ENCODE peak calls at places on chromosomes 7 and 10, in nine cellular contexts. K, T, R, M, S, Y, F, X and N are unnamed samples.

GRCh38 chr10:3224241-3224640 is 51.7 kb upstream of the PITRM1 start:
- DNase-seq in T (no peak), R (no peak), Y (no peak), M (no peak), F (no peak), K (no peak), S (no peak), X (no peak), N (no peak)

GRCh38 chr10:121325490-121326231 is 272.6 kb downstream of the FGFR2 start:
- DNase-seq in S (no peak), F (no peak), R (no peak), M (no peak), Y (no peak), K (no peak), T (no peak), X (peak; percentile 94), N (no peak)

GRCh38 chr7:13742719-13743640 is 246.5 kb downstream of the ETV1 start:
- DNase-seq in M (peak; percentile 29), X (peak; percentile 33), T (no peak), Y (no peak), R (no peak), S (peak; percentile 30), K (no peak), F (peak; percentile 21), N (peak; percentile 32)

GRCh38 chr10:86078639-86079035 is 288.0 kb downstream of the GRID1 start:
- DNase-seq in T (no peak), S (peak; percentile 13), R (no peak), F (no peak), Y (peak; percentile 56), M (no peak), X (no peak), K (no peak), N (no peak)

GRCh38 chr7:44280993-44281721 is 44.2 kb downstream of the CAMK2B start:
- DNase-seq in K (peak; percentile 34), F (peak; percentile 0), T (peak; percentile 36), M (peak; percentile 9), Y (peak; percentile 56), R (no peak), S (no peak), X (no peak), N (no peak)

GRCh38 chr10:74855027-74855426 is 28.6 kb downstream of the KAT6B start:
- DNase-seq in S (peak; percentile 46), R (no peak), F (peak; percentile 44), Y (no peak), T (peak; percentile 38), X (no peak), M (no peak), K (peak; percentile 27), N (no peak)

GRCh38 chr10:133060466-133060865 is 27.3 kb upstream of the ADGRA1 start:
- DNase-seq in F (no peak), T (no peak), X (no peak), R (no peak), S (no peak), K (no peak), Y (no peak), M (no peak), N (no peak)

GRCh38 chr7:628041-628763 is 98.3 kb upstream of the DNAAF5 start:
- DNase-seq in M (no peak), F (no peak), T (no peak), Y (peak; percentile 55), X (no peak), R (no peak), S (no peak), K (no peak), N (no peak)

GRCh38 chr7:50304911-50305621 is 550 bp downstream of the IKZF1 start:
- DNase-seq in Y (peak; percentile 90), K (no peak), S (no peak), X (no peak), F (no peak), R (no peak), T (no peak), M (no peak), N (no peak)

GRCh38 chr10:72913287-72913686 is 19.7 kb downstream of the OIT3 start:
- DNase-seq in M (no peak), R (no peak), F (no peak), Y (no peak), X (no peak), T (no peak), S (no peak), K (no peak), N (no peak)

GRCh38 chr7:159329979-159330378 is 185.3 kb upstream of the VIPR2 start:
- DNase-seq in F (no peak), K (no peak), S (no peak), X (no peak), Y (no peak), M (no peak), T (no peak), R (no peak), N (no peak)

GRCh38 chr10:78211476-78212110 is 177.9 kb downstream of the RPS24 start:
- DNase-seq in X (peak; percentile 11), S (no peak), K (no peak), T (no peak), R (no peak), F (peak; percentile 67), M (peak; percentile 40), Y (peak; percentile 56), N (no peak)

GRCh38 chr10:74801447-74801846 is 25.0 kb upstream of the KAT6B start:
- DNase-seq in F (no peak), S (no peak), Y (no peak), X (no peak), M (no peak), K (no peak), T (no peak), R (no peak), N (no peak)

GRCh38 chr7:151114151-151115090 is 28.1 kb downstream of the AGAP3 start:
- DNase-seq in S (peak; percentile 41), Y (no peak), M (no peak), R (no peak), T (no peak), X (peak; percentile 80), K (no peak), F (peak; percentile 66), N (peak; percentile 77)

GRCh38 chr7:80997841-80998240 is 79.0 kb upstream of the SEMA3C start:
- DNase-seq in Y (no peak), F (no peak), R (no peak), T (no peak), S (no peak), K (no peak), X (no peak), M (no peak), N (no peak)

GRCh38 chr7:100825760-100826545 is 1.4 kb downstream of the EPHB4 start:
- DNase-seq in S (no peak), R (no peak), F (no peak), K (no peak), X (peak; percentile 39), Y (no peak), T (no peak), M (no peak), N (no peak)

GRCh38 chr7:100824499-100825214 is 2.7 kb downstream of the EPHB4 start:
- DNase-seq in Y (no peak), K (no peak), R (no peak), T (no peak), M (peak; percentile 25), F (no peak), S (no peak), X (no peak), N (no peak)

GRCh38 chr7:100823534-100823933 is 3.8 kb downstream of the EPHB4 start:
- DNase-seq in X (no peak), K (no peak), F (no peak), M (no peak), R (no peak), Y (no peak), S (no peak), T (no peak), N (no peak)

GRCh38 chr7:100826546-100827329 is 585 bp downstream of the EPHB4 start:
- DNase-seq in R (no peak), S (no peak), K (no peak), M (no peak), X (peak; percentile 38), Y (no peak), T (no peak), F (no peak), N (no peak)

GRCh38 chr7:100825215-100825671 is 2.1 kb downstream of the EPHB4 start:
- DNase-seq in F (no peak), S (no peak), M (no peak), X (peak; percentile 41), K (peak; percentile 54), R (no peak), T (no peak), Y (peak; percentile 83), N (no peak)
- H3K4me3 ChIP-seq in F (no peak overlapping the region), S (peak overlapping the region; percentile 69), M (no peak overlapping the region), X (peak overlapping the region; percentile 72), K (peak overlapping the region; percentile 77), R (peak overlapping the region; percentile 81), T (peak overlapping the region; percentile 72), Y (peak overlapping the region; percentile 67), N (peak overlapping the region; percentile 45)

GRCh38 chr7:131602304-131602993 is 46.0 kb upstream of the PODXL start:
- DNase-seq in F (no peak), T (no peak), K (no peak), S (no peak), R (no peak), X (peak; percentile 13), Y (no peak), M (no peak), N (no peak)

GRCh38 chr7:131604841-131605279 is 48.4 kb upstream of the PODXL start:
- DNase-seq in F (no peak), X (peak; percentile 75), M (no peak), S (no peak), R (no peak), T (no peak), K (no peak), Y (no peak), N (no peak)

GRCh38 chr7:131605280-131605878 is 49.0 kb upstream of the PODXL start:
- DNase-seq in K (no peak), X (no peak), T (no peak), M (no peak), F (peak; percentile 77), S (no peak), Y (no peak), R (no peak), N (no peak)

GRCh38 chr7:131602994-131603372 is 46.6 kb upstream of the PODXL start:
- DNase-seq in Y (no peak), R (no peak), S (no peak), X (peak; percentile 13), F (no peak), M (no peak), K (no peak), T (no peak), N (no peak)

GRCh38 chr7:131603932-131604331 is 47.5 kb upstream of the PODXL start:
- DNase-seq in K (no peak), S (no peak), M (no peak), Y (no peak), F (no peak), R (no peak), T (no peak), X (peak; percentile 14), N (no peak)
- TF ChIP-seq CTCF in K (no peak), S (no peak), M (no peak), Y (no peak), F (no peak), R (no peak), T (no peak), X (no peak), N (no peak)

GRCh38 chr10:59904431-59905065 is 1.8 kb downstream of the CCDC6 start:
- DNase-seq in K (no peak), S (no peak), F (peak; percentile 39), M (no peak), X (no peak), Y (no peak), R (no peak), T (no peak), N (no peak)
- H3K4me1 ChIP-seq in K (peaks cover 38% of the 10 kb centered on the region), S (peaks cover 75% of the 10 kb centered on the region), F (peaks cover 27% of the 10 kb centered on the region), M (peaks cover 28% of the 10 kb centered on the region), X (peaks cover 68% of the 10 kb centered on the region), Y (peaks cover 90% of the 10 kb centered on the region), R (peaks cover 36% of the 10 kb centered on the region), T (peaks cover 61% of the 10 kb centered on the region), N (peaks cover 15% of the 10 kb centered on the region)

GRCh38 chr10:44316922-44317215 is 68.0 kb downstream of the CXCL12 start:
- DNase-seq in S (no peak), F (no peak), M (no peak), Y (no peak), T (no peak), X (no peak), K (no peak), R (no peak), N (no peak)
- H3K4me3 ChIP-seq in S (no peak overlapping the region), F (no peak overlapping the region), M (no peak overlapping the region), Y (no peak overlapping the region), T (no peak overlapping the region), X (no peak overlapping the region), K (no peak overlapping the region), R (no peak overlapping the region), N (no peak overlapping the region)